ENCODE peak calls at places on chromosomes 11 and 22, in nine cellular contexts. D, T, B, Y, V, M, L, O and W are unnamed samples.

GRCh38 chr11:12537778-12538401 is 136.3 kb upstream of the TEAD1 start:
- DNase-seq in M (no peak), Y (no peak), D (no peak), L (no peak), V (peak), O (no peak), T (peak), B (no peak), W (no peak)

GRCh38 chr22:39527481-39527961 is 5.0 kb downstream of the RPS19BP1 start:
- DNase-seq in O (peak), T (peak), L (no peak), B (peak), D (peak), M (peak), Y (no peak), V (no peak), W (peak)

GRCh38 chr11:125314264-125315087 is 149.9 kb downstream of the PKNOX2 start:
- DNase-seq in B (no peak), T (no peak), Y (no peak), M (no peak), V (peak), L (peak), O (no peak), D (no peak), W (no peak)

GRCh38 chr22:21624880-21625791 is 4.7 kb downstream of the YDJC start:
- DNase-seq in D (no peak), T (no peak), V (no peak), L (no peak), B (no peak), O (no peak), M (no peak), Y (no peak), W (no peak)

GRCh38 chr11:11451501-11452005 is 98.5 kb upstream of the CSNK2A3 start:
- DNase-seq in T (no peak), Y (no peak), L (no peak), O (no peak), B (no peak), V (no peak), M (no peak), D (no peak), W (peak)

GRCh38 chr22:40243891-40244290 is 66.2 kb downstream of the TNRC6B start:
- DNase-seq in B (no peak), D (no peak), L (no peak), V (no peak), T (no peak), M (no peak), O (no peak), Y (no peak), W (no peak)

GRCh38 chr22:36220457-36220921 is 18.8 kb downstream of the APOL2 start:
- DNase-seq in M (no peak), B (no peak), L (peak), V (no peak), D (peak), O (no peak), T (no peak), Y (peak), W (no peak)

GRCh38 chr22:17893900-17894299 is 119.6 kb upstream of the BID start:
- DNase-seq in Y (no peak), O (no peak), D (no peak), M (no peak), L (no peak), T (no peak), V (no peak), B (no peak), W (no peak)

GRCh38 chr11:112817376-112817775 is 143.8 kb upstream of the NCAM1 start:
- DNase-seq in T (no peak), V (no peak), O (no peak), Y (no peak), B (no peak), D (no peak), L (no peak), M (no peak), W (peak)

GRCh38 chr11:57069942-57070341 is 81.2 kb downstream of the OR5AK2 start:
- DNase-seq in T (no peak), O (no peak), L (peak), M (no peak), B (no peak), V (peak), D (no peak), Y (no peak), W (no peak)

GRCh38 chr22:31977939-31978338 is 33.6 kb downstream of the YWHAH start:
- DNase-seq in Y (no peak), B (no peak), O (no peak), V (no peak), M (no peak), L (no peak), D (no peak), T (no peak), W (no peak)

GRCh38 chr22:42335839-42336378 is 65.5 kb upstream of the TCF20 start:
- DNase-seq in Y (no peak), D (no peak), M (no peak), B (peak), T (no peak), L (no peak), V (no peak), O (no peak), W (no peak)

GRCh38 chr22:19896665-19897355 is 42.1 kb upstream of the GNB1L start:
- DNase-seq in Y (no peak), T (no peak), O (no peak), B (peak), M (no peak), D (no peak), V (no peak), L (no peak), W (no peak)

GRCh38 chr11:7353100-7353499 is 101.4 kb downstream of the SYT9 start:
- DNase-seq in M (no peak), T (no peak), O (no peak), B (peak), D (peak), V (peak), Y (peak), L (peak), W (peak)

GRCh38 chr22:50105529-50106100 is 15.8 kb downstream of the MOV10L1 start:
- DNase-seq in Y (no peak), T (no peak), L (peak), B (no peak), O (no peak), V (peak), M (no peak), D (no peak), W (no peak)

GRCh38 chr22:48938741-48939140 is 888.9 kb downstream of the BRD1 start:
- DNase-seq in Y (no peak), L (no peak), V (no peak), M (no peak), D (no peak), B (no peak), T (peak), O (no peak), W (no peak)

GRCh38 chr11:121328213-121328966 is 35.8 kb downstream of the SC5D start:
- DNase-seq in O (peak), Y (no peak), M (no peak), V (no peak), L (no peak), T (no peak), D (no peak), B (no peak), W (no peak)

GRCh38 chr22:43867839-43868652 is 5.7 kb upstream of the SULT4A1 start:
- DNase-seq in O (no peak), V (peak), T (peak), B (peak), L (peak), D (peak), M (no peak), Y (peak), W (peak)

DNA sequence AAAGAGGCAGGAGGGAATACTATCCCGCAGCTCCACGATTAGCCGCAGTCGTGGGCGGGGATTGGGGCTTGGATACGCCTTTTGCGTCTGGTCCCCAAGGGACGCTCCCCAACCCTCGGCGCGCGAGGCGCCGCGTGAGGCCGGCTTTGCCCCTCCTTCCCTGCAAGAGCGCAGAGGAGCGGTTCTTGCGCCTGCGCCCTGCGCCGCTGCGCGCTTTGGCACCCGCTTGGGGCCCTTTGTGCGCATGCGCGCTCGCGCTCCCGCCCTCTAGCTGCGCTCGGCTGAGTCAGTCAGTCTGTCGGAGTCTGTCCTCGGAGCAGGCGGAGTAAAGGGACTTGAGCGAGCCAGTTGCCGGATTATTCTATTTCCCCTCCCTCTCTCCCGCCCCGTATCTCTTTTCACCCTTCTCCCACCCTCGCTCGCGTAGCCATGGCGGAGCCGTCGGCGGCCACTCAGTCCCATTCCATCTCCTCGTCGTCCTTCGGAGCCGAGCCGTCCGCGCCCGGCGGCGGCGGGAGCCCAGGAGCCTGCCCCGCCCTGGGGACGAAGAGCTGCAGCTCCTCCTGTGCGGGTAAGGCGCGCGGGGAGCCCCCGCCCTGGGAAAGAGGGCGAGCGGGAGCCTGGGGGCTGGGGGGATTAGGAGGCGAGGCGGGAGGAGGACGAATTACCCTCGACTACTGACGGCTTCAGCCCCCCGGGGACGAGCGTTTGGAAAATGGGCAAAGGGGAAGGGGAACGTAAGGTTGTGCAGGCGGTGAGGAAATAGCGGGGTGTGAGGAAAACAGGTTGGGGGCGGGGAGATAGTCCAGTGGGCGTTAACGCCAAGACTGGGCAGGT is at the start of gene RTN3:
- DNase-seq in M (peak), T (peak), Y (peak), L (peak), D (peak), V (peak), O (peak), B (peak), W (peak)
- TF ChIP-seq CTCF in M (no peak), T (no peak), Y (no peak), L (no peak), D (no peak), V (no peak), O (peak), B (no peak), W (no peak)

DNA sequence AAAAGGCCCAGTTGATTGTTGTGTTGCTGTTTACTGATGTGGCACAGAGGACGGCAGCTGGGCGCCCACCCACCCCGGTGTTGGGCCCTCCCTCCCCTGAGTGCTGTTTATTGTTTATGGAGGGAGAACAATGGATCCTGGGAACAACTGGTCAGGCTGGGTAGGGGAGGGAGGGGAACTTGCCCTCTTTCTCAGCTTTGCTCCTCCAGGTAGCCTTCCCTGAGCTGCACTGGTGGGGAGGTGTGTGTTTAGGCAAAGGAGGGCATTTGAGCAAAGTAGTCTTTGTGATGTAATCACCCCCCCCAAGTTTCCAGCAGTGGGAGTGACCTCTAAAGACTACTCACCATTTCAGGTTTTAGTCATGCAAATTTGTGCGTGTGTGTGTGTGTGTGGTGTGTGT is 1035.3 kb downstream of the NTM start:
- DNase-seq in B (no peak), T (no peak), D (no peak), O (no peak), L (no peak), M (no peak), V (no peak), Y (no peak), W (no peak)
- H3K4me3 ChIP-seq in B (no peak), T (no peak), D (no peak), O (no peak), L (no peak), M (no peak), V (no peak), Y (no peak), W (no peak)

GRCh38 chr11:14503023-14503422 is 3.4 kb upstream of the COPB1 start:
- DNase-seq in D (no peak), B (no peak), M (no peak), V (no peak), Y (no peak), T (no peak), L (no peak), O (no peak), W (no peak)

GRCh38 chr11:14499560-14500180 is at the start of gene COPB1:
- DNase-seq in L (peak), O (peak), T (peak), D (peak), B (peak), V (peak), Y (peak), M (peak), W (peak)

GRCh38 chr11:14499178-14499559 is 442 bp downstream of the COPB1 start:
- DNase-seq in O (peak), T (peak), B (peak), M (no peak), L (no peak), D (peak), V (peak), Y (peak), W (peak)

GRCh38 chr11:14502039-14502438 is 2.4 kb upstream of the COPB1 start:
- DNase-seq in B (no peak), T (no peak), L (no peak), D (no peak), V (no peak), O (no peak), M (no peak), Y (no peak), W (no peak)

DNA sequence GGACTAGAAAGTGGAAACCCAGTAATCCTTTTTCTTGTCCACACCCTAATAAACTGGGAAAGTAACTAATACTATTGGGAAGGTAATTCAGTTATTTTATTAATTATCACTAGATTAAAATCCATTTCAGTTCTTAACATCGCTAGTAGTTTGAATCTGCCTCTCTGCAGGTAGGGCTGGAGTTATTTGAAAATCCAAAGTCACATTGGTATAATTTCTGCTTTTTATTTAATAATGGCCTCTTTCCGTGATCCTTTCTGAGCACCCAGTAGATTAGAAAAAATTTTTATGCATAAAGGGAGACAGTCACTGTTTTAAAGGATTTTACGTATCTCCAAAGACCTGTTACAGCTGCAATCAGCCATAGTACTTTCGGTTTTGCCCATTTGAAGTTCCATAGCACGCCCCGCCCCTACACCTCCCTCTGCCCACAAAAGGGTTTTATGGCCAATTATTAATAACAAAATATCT is 605 bp upstream of the COPB1 start:
- DNase-seq in Y (peak), T (peak), D (peak), O (peak), L (peak), V (peak), B (peak), M (peak), W (no peak)
- TF ChIP-seq CTCF in Y (no peak), T (no peak), D (no peak), O (no peak), L (no peak), V (no peak), B (no peak), M (no peak), W (no peak)

GRCh38 chr11:92409956-92410355 is 185.3 kb downstream of the FAT3 start:
- DNase-seq in T (no peak), M (peak), O (no peak), Y (no peak), D (no peak), L (no peak), V (no peak), B (no peak), W (peak)
- H3K4me3 ChIP-seq in T (no peak), M (no peak), O (no peak), Y (no peak), D (no peak), L (no peak), V (no peak), B (no peak), W (no peak)